ENCODE peak calls at places on chromosomes 12 and 14, in six cellular contexts. J, N, I, E, P and O are unnamed samples.

GRCh38 chr14:85254718-85255117 is 275.2 kb upstream of the FLRT2 start:
- DNase-seq in P (no peak), N (peak; percentile 24), I (no peak), E (no peak), J (no peak), O (no peak)

GRCh38 chr14:82251434-82251833 is 717.8 kb upstream of the SEL1L start:
- DNase-seq in I (no peak), E (no peak), P (peak; percentile 60), N (no peak), J (no peak), O (no peak)

GRCh38 chr12:12108441-12109058 is 37.8 kb downstream of the BCL2L14 start:
- DNase-seq in I (no peak), N (no peak), E (no peak), J (no peak), P (no peak), O (no peak)

GRCh38 chr14:100540141-100540925 is 46.9 kb downstream of the BEGAIN start:
- DNase-seq in E (no peak), P (peak; percentile 70), J (peak; percentile 11), I (peak; percentile 75), N (no peak), O (no peak)

GRCh38 chr14:51867753-51868152 is 7.3 kb downstream of the GNG2 start:
- DNase-seq in P (no peak), I (no peak), E (no peak), N (no peak), J (no peak), O (no peak)

GRCh38 chr14:101405931-101406330 is 155.4 kb upstream of the DIO3 start:
- DNase-seq in P (no peak), E (no peak), J (no peak), N (no peak), I (no peak), O (no peak)

GRCh38 chr14:64953310-64953654 is 10.7 kb upstream of the GPX2 start:
- DNase-seq in E (no peak), P (no peak), N (no peak), I (no peak), J (no peak), O (no peak)

GRCh38 chr14:104107101-104107581 is 21.6 kb downstream of the ASPG start:
- DNase-seq in P (no peak), J (peak; percentile 3), I (peak; percentile 14), N (no peak), E (no peak), O (peak; percentile 4)

GRCh38 chr14:69726761-69727511 is 40.0 kb upstream of the SRSF5 start:
- DNase-seq in I (peak; percentile 79), J (peak; percentile 77), N (peak; percentile 65), P (peak; percentile 89), E (peak; percentile 19), O (peak; percentile 82)

GRCh38 chr14:104075530-104076151 is 9.9 kb upstream of the ASPG start:
- DNase-seq in E (no peak), P (no peak), J (no peak), N (peak; percentile 22), I (no peak), O (no peak)

GRCh38 chr12:49058366-49059062 is 2.1 kb downstream of the KMT2D start:
- DNase-seq in I (no peak), J (no peak), E (no peak), N (no peak), P (peak; percentile 22), O (peak; percentile 55)

GRCh38 chr12:52251367-52252055 is 18.5 kb downstream of the KRT7 start:
- DNase-seq in I (no peak), E (no peak), J (no peak), P (no peak), N (no peak), O (no peak)

GRCh38 chr12:45122776-45123380 is 72.0 kb upstream of the DBX2 start:
- DNase-seq in P (peak; percentile 16), I (no peak), N (peak; percentile 41), E (no peak), J (no peak), O (peak; percentile 46)

GRCh38 chr12:61072717-61073116 is 1187.5 kb upstream of the USP15 start:
- DNase-seq in N (no peak), J (no peak), P (no peak), E (no peak), I (no peak), O (no peak)

GRCh38 chr12:123761841-123762714 is at the start of gene DNAH10:
- DNase-seq in P (peak; percentile 37), J (no peak), I (no peak), N (peak; percentile 26), E (peak; percentile 4), O (no peak)

GRCh38 chr12:122501489-122501989 is 807 bp upstream of the ZCCHC8 start:
- DNase-seq in J (no peak), E (no peak), N (no peak), P (no peak), I (no peak), O (no peak)
- H3K4me3 ChIP-seq in J (peak overlapping the region; percentile 80), E (peak overlapping the region; percentile 59), N (peak overlapping the region; percentile 92), P (peak overlapping the region; percentile 85), I (no peak overlapping the region), O (no peak overlapping the region)

GRCh38 chr12:133058203-133059125 is 21.2 kb downstream of the ZNF84 start:
- DNase-seq in J (no peak), E (no peak), I (no peak), N (peak; percentile 15), P (no peak), O (peak; percentile 31)
- H3K9me3 ChIP-seq in J (peaks cover 98% of the 10 kb centered on the region), E (peaks cover 67% of the 10 kb centered on the region), I (peaks cover 19% of the 10 kb centered on the region), N (peaks cover 16% of the 10 kb centered on the region), P (peaks cover 10% of the 10 kb centered on the region), O (peaks cover 66% of the 10 kb centered on the region)

GRCh38 chr12:53624453-53624852 is 1.7 kb downstream of the ATF7 start:
- DNase-seq in J (no peak), I (no peak), N (peak; percentile 63), E (no peak), P (no peak), O (no peak)
- H3K4me3 ChIP-seq in J (peak overlapping the region; percentile 70), I (peak overlapping the region; percentile 36), N (peak overlapping the region; percentile 83), E (peak overlapping the region; percentile 94), P (peak overlapping the region; percentile 85), O (no peak overlapping the region)

DNA sequence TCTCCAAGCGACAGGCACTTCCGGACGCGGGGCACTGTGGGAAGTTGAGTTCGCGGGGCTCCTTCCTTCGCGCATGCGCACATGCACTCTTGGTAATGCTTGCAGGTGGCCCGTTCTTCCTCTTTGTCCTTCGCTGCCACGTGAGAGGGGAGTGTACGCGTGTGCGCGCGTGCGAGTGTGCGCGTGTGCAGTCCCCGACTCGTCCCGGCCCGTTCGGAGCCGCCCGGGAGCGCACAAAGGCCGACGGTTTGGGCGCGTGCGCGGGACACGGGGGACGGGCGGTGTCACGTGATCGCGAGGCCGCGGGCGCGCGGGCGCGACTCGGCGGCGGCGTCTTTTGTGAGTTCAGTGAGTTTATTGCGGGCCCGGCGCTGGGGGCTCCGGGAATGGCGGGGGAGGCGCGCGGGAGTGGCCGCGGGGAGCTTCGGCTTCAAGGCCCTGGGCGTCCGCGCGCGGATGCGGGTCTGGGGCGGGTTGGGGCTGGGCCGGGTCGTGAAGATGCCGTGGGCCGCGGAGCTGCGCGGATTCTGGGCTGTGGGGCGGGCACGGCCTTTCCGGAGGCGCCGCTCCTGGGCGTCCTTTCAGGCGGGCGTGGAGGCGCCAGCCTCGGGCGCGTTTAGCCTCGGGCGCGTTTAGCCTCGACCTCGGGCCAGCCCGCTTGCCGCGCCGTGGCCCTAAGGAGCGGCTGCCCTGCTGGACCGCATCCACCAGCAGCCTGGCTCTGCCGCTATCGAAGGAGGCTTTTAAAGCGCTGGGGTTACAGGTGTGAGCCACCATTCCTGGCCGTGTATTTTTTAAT is at the start of gene ZNF84:
- DNase-seq in P (peak; percentile 96), I (peak; percentile 96), E (peak; percentile 96), N (peak; percentile 99), J (peak; percentile 95), O (peak; percentile 98)
- H3K9me3 ChIP-seq in P (no peaks in the 10 kb centered on the region), I (no peaks in the 10 kb centered on the region), E (peaks cover 39% of the 10 kb centered on the region), N (peaks cover 3% of the 10 kb centered on the region), J (peaks cover 43% of the 10 kb centered on the region), O (peaks cover 30% of the 10 kb centered on the region)

DNA sequence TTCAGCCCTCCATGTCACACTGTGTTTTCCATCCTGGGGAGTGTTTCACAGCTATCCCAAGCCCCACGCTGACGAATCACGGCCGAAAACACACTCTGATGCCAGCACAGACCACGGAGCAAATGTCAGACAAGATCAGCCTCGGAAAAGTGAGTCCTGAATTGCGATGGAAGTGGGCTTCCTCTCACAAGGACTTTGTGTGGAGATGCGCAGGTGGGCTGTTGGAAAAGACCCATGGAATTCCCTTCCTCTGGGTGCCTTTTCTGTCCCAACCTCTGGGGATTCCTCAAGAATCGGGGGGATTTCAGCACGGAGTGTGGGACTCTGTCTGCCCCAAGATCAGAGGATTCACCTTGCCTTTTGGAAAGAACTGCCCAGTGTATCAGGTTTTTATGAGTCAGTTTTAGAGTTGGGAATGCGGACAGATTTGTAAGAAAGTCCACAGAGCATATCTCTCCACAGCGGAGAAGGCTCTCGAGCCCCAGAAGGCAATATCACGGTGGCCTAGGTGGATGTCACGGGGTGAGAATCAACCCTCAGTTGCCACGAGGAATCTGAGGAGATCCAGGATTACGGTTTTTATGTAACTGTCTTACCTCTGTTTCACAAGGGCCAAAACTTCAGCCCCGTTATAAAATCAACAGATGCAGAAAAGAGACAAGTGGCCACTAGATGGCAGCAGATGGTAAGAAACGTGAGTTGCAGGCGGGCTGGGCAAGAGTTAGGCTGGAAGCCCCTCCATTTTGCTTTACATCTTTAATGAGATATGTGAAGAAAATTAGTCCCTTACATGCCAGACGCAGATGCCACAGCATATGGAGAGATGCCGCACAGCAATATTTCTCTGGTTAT is 201.9 kb downstream of the DAD1 start:
- DNase-seq in J (peak; percentile 85), I (peak; percentile 44), P (peak; percentile 88), N (peak; percentile 77), E (peak; percentile 77), O (peak; percentile 94)
- H3K4me3 ChIP-seq in J (no peak overlapping the region), I (no peak overlapping the region), P (peak overlapping the region; percentile 21), N (no peak overlapping the region), E (no peak overlapping the region), O (peak overlapping the region; percentile 35)

GRCh38 chr12:133130808-133131128 is 341 bp downstream of the ZNF10 start:
- DNase-seq in E (no peak), J (no peak), N (no peak), I (peak; percentile 42), P (peak; percentile 66), O (no peak)
- H3K9me3 ChIP-seq in E (peaks cover 17% of the 10 kb centered on the region), J (peaks cover 54% of the 10 kb centered on the region), N (no peaks in the 10 kb centered on the region), I (no peaks in the 10 kb centered on the region), P (no peaks in the 10 kb centered on the region), O (peaks cover 23% of the 10 kb centered on the region)

GRCh38 chr12:21828111-21828775 is 53.7 kb upstream of the KCNJ8 start:
- DNase-seq in P (no peak), E (no peak), N (peak; percentile 74), J (peak; percentile 36), I (no peak), O (no peak)

GRCh38 chr12:21825924-21826548 is 51.5 kb upstream of the KCNJ8 start:
- DNase-seq in I (no peak), E (no peak), P (no peak), J (no peak), N (no peak), O (no peak)

GRCh38 chr12:21827135-21827534 is 52.6 kb upstream of the KCNJ8 start:
- DNase-seq in I (no peak), J (no peak), N (no peak), E (no peak), P (no peak), O (no peak)

GRCh38 chr12:21826549-21826940 is 52.0 kb upstream of the KCNJ8 start:
- DNase-seq in J (no peak), P (no peak), N (no peak), E (no peak), I (no peak), O (no peak)

GRCh38 chr12:21828779-21829178 is 54.3 kb upstream of the KCNJ8 start:
- DNase-seq in J (peak; percentile 76), N (peak; percentile 85), P (no peak), I (no peak), E (no peak), O (no peak)
- H3K4me3 ChIP-seq in J (no peak overlapping the region), N (no peak overlapping the region), P (no peak overlapping the region), I (no peak overlapping the region), E (no peak overlapping the region), O (no peak overlapping the region)

GRCh38 chr14:87082917-87083316 is 910.1 kb downstream of the GALC start:
- DNase-seq in J (no peak), E (no peak), P (no peak), N (no peak), I (no peak), O (no peak)
- H3K9me3 ChIP-seq in J (no peaks in the 10 kb centered on the region), E (no peaks in the 10 kb centered on the region), P (no peaks in the 10 kb centered on the region), N (no peaks in the 10 kb centered on the region), I (no peaks in the 10 kb centered on the region), O (no peaks in the 10 kb centered on the region)